ENCODE peak calls at places on chromosomes 1 and 21, in nine cellular contexts. Y, J, E, A, V, D, K, P and M are unnamed samples.

GRCh38 chr1:201399352-201400126 is 415 bp upstream of the LAD1 start:
- DNase-seq in Y (no peak), J (no peak), E (no peak), A (no peak), V (peak; percentile 35), D (peak; percentile 71), K (no peak), P (no peak), M (no peak)

GRCh38 chr1:199041173-199041914 is 402.5 kb downstream of the PTPRC start:
- DNase-seq in Y (no peak), J (no peak), E (no peak), A (no peak), V (no peak), D (no peak), K (no peak), P (no peak), M (no peak)

GRCh38 chr1:63929106-63929478 is 155.3 kb downstream of the ROR1 start:
- DNase-seq in Y (no peak), J (no peak), E (no peak), A (no peak), V (no peak), D (no peak), K (no peak), P (no peak), M (no peak)

GRCh38 chr1:52669696-52670095 is 28.5 kb downstream of the COA7 start:
- DNase-seq in Y (no peak), J (no peak), E (no peak), A (peak; percentile 48), V (no peak), D (no peak), K (no peak), P (peak; percentile 77), M (no peak)

GRCh38 chr1:39261712-39262221 is 57.3 kb downstream of the MACF1 start:
- DNase-seq in Y (no peak), J (no peak), E (no peak), A (peak; percentile 80), V (no peak), D (no peak), K (no peak), P (peak; percentile 29), M (no peak)

GRCh38 chr1:64470670-64471217 is 815 bp downstream of the CACHD1 start:
- DNase-seq in Y (no peak), J (no peak), E (no peak), A (no peak), V (no peak), D (peak; percentile 26), K (no peak), P (peak; percentile 52), M (peak; percentile 39)

GRCh38 chr1:8031176-8031785 is 5.2 kb upstream of the ERRFI1 start:
- DNase-seq in Y (no peak), J (no peak), E (no peak), A (peak; percentile 73), V (no peak), D (peak; percentile 64), K (no peak), P (peak; percentile 52), M (no peak)

GRCh38 chr1:186828612-186829542 is at the start of gene PLA2G4A:
- DNase-seq in Y (no peak), J (no peak), E (peak; percentile 15), A (peak; percentile 73), V (peak; percentile 13), D (peak; percentile 61), K (peak; percentile 15), P (peak; percentile 48), M (peak; percentile 27)

GRCh38 chr1:161367684-161368398 is at the start of gene CFAP126:
- DNase-seq in Y (no peak), J (peak; percentile 42), E (no peak), A (peak; percentile 70), V (peak; percentile 58), D (no peak), K (no peak), P (peak; percentile 55), M (peak; percentile 79)

GRCh38 chr1:91650764-91651163 is 150.1 kb downstream of the CDC7 start:
- DNase-seq in Y (no peak), J (no peak), E (peak; percentile 65), A (peak; percentile 100), V (no peak), D (peak; percentile 12), K (peak; percentile 61), P (peak; percentile 99), M (peak; percentile 19)

GRCh38 chr21:16993416-16994044 is 519.3 kb upstream of the CXADR start:
- DNase-seq in Y (no peak), J (no peak), E (no peak), A (peak; percentile 42), V (no peak), D (no peak), K (no peak), P (no peak), M (no peak)

GRCh38 chr1:233664804-233665574 is 51.1 kb downstream of the KCNK1 start:
- DNase-seq in Y (no peak), J (no peak), E (no peak), A (no peak), V (no peak), D (no peak), K (no peak), P (no peak), M (no peak)

GRCh38 chr1:17763995-17764394 is 8.9 kb downstream of the ACTL8 start:
- DNase-seq in Y (no peak), J (no peak), E (no peak), A (no peak), V (no peak), D (no peak), K (no peak), P (no peak), M (no peak)

GRCh38 chr1:47432071-47433036 is 5.5 kb upstream of the FOXD2 start:
- DNase-seq in Y (peak; percentile 35), J (peak; percentile 41), E (no peak), A (peak; percentile 79), V (no peak), D (no peak), K (peak; percentile 80), P (peak; percentile 78), M (peak; percentile 78)

GRCh38 chr21:42538479-42539275 is 25.0 kb downstream of the SLC37A1 start:
- DNase-seq in Y (no peak), J (no peak), E (no peak), A (no peak), V (no peak), D (no peak), K (no peak), P (no peak), M (no peak)

GRCh38 chr1:6574025-6574620 is 5.7 kb upstream of the ZBTB48 start:
- DNase-seq in Y (no peak), J (no peak), E (no peak), A (peak; percentile 39), V (no peak), D (no peak), K (no peak), P (no peak), M (no peak)

GRCh38 chr1:78427506-78427905 is 63.3 kb upstream of the PTGFR start:
- DNase-seq in Y (no peak), J (no peak), E (no peak), A (no peak), V (no peak), D (no peak), K (no peak), P (no peak), M (no peak)